ENCODE peak calls at places on chromosomes 13 and 19, in four cellular contexts. I, G, Y and Q are unnamed samples.

GRCh38 chr13:112246731-112247470 is 129.3 kb upstream of the SPACA7 start:
- DNase-seq in Y (no peak), I (no peak), G (no peak), Q (no peak)

GRCh38 chr19:32404213-32404938 is 1.2 kb upstream of the DPY19L3 start:
- DNase-seq in G (peak), Y (no peak), I (no peak), Q (no peak)

GRCh38 chr13:66365101-66365500 is 865.0 kb downstream of the PCDH9 start:
- DNase-seq in Y (no peak), G (no peak), I (no peak), Q (no peak)

GRCh38 chr13:31441804-31442487 is 242.2 kb downstream of the B3GLCT start:
- DNase-seq in G (no peak), Y (no peak), I (no peak), Q (no peak)

GRCh38 chr13:30750036-30750435 is 14.7 kb downstream of the ALOX5AP start:
- DNase-seq in I (no peak), G (no peak), Y (no peak), Q (no peak)

GRCh38 chr13:44758595-44759221 is 182.6 kb upstream of the TSC22D1 start:
- DNase-seq in G (peak), Y (no peak), I (no peak), Q (no peak)

GRCh38 chr13:34414616-34415015 is 527.5 kb upstream of the NBEA start:
- DNase-seq in I (no peak), G (no peak), Y (no peak), Q (no peak)

GRCh38 chr13:73261739-73262216 is 203.0 kb downstream of the KLF5 start:
- DNase-seq in I (no peak), Y (no peak), G (no peak), Q (no peak)

GRCh38 chr13:66665991-66666390 is 564.1 kb downstream of the PCDH9 start:
- DNase-seq in I (no peak), Y (no peak), G (no peak), Q (no peak)

GRCh38 chr13:97191615-97192014 is 30.5 kb upstream of the MBNL2 start:
- DNase-seq in I (no peak), G (no peak), Y (no peak), Q (no peak)

GRCh38 chr13:30713133-30713532 is 22.2 kb upstream of the ALOX5AP start:
- DNase-seq in Y (no peak), I (no peak), G (no peak), Q (no peak)

GRCh38 chr19:23709347-23709746 is 22.3 kb upstream of the ZNF675 start:
- DNase-seq in G (no peak), Y (no peak), I (no peak), Q (no peak)

GRCh38 chr19:18663940-18664530 is 19.4 kb upstream of the CRTC1 start:
- DNase-seq in I (no peak), Y (no peak), G (no peak), Q (no peak)

GRCh38 chr13:114063545-114064515 is 68.6 kb downstream of the RASA3 start:
- DNase-seq in I (peak), G (no peak), Y (no peak), Q (no peak)

GRCh38 chr19:44823373-44823698 is 14.4 kb downstream of the BCAM start:
- DNase-seq in I (no peak), Y (no peak), G (no peak), Q (no peak)

GRCh38 chr19:54310543-54310942 is 2.4 kb downstream of the LILRA5 start:
- DNase-seq in Y (no peak), G (no peak), I (no peak), Q (no peak)

GRCh38 chr13:112350300-112350699 is 25.9 kb upstream of the SPACA7 start:
- DNase-seq in G (no peak), I (no peak), Y (no peak), Q (no peak)

GRCh38 chr13:40982772-40983171 is 36.3 kb downstream of the ELF1 start:
- DNase-seq in Y (no peak), I (peak), G (no peak), Q (no peak)

GRCh38 chr13:106088094-106088493 is 447.4 kb downstream of the EFNB2 start:
- DNase-seq in Y (no peak), G (no peak), I (no peak), Q (no peak)

GRCh38 chr13:65300220-65300619 is 1929.9 kb downstream of the PCDH9 start:
- DNase-seq in G (no peak), Y (no peak), I (no peak), Q (no peak)

GRCh38 chr19:3548594-3548993 is 8.8 kb downstream of the MFSD12 start:
- DNase-seq in I (no peak), Y (no peak), G (no peak), Q (no peak)

GRCh38 chr13:69524459-69525155 is 583.0 kb upstream of the ATXN8OS start:
- DNase-seq in Y (no peak), I (no peak), G (no peak), Q (no peak)

GRCh38 chr19:4439243-4439642 is 18.4 kb downstream of the UBXN6 start:
- DNase-seq in Y (no peak), G (no peak), I (no peak), Q (no peak)

GRCh38 chr19:1873524-1874473 is 10.4 kb upstream of the KLF16 start:
- DNase-seq in I (no peak), G (no peak), Y (no peak), Q (no peak)

GRCh38 chr19:1875646-1876493 is 9.4 kb downstream of the ABHD17A start:
- DNase-seq in Y (peak), I (peak), G (peak), Q (no peak)

GRCh38 chr19:1871630-1872029 is 8.3 kb upstream of the KLF16 start:
- DNase-seq in I (no peak), G (no peak), Y (no peak), Q (no peak)

GRCh38 chr19:1872807-1873523 is 9.6 kb upstream of the KLF16 start:
- DNase-seq in Y (no peak), I (no peak), G (no peak), Q (no peak)

GRCh38 chr19:1874554-1875185 is 10.6 kb downstream of the ABHD17A start:
- DNase-seq in Y (no peak), I (no peak), G (no peak), Q (no peak)
- TF ChIP-seq TCF7L2 in Y (no peak), I (no peak), G (no peak), Q (no peak)

GRCh38 chr13:26555413-26555812 is 2.1 kb upstream of the WASF3 start:
- DNase-seq in Y (no peak), G (no peak), I (no peak), Q (no peak)

GRCh38 chr13:26558074-26558805 is 757 bp downstream of the WASF3 start:
- DNase-seq in G (no peak), Y (no peak), I (no peak), Q (no peak)

GRCh38 chr13:26557393-26558073 is at the start of gene WASF3:
- DNase-seq in G (peak), Y (peak), I (peak), Q (peak)

GRCh38 chr13:26558912-26559485 is 1.5 kb downstream of the WASF3 start:
- DNase-seq in G (peak), I (no peak), Y (no peak), Q (no peak)

GRCh38 chr13:26557051-26557392 is 461 bp upstream of the WASF3 start:
- DNase-seq in G (no peak), Y (peak), I (no peak), Q (peak)
- H3K4me3 ChIP-seq in G (peak), Y (peak), I (no peak), Q (peak)

DNA sequence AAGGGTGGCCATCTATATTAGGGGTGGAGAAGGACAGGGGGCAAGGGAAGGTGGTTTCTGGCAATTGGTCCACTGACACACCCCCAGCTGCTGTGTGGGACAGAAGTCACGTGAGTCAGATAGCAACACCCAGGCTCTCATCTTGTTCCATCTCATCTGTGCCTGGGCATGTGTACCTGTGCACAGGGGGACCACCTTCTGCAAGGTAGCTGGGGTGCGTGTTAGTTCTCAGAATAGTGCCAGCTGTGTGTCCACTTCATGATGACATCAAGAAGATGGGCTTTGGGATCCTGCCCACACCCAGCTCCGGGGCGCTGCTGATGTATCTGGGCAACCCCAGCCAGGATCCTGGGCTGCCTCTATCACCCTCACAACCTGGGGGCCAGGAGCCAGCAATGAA is 38.6 kb downstream of the COL4A2 start:
- DNase-seq in I (no peak), Y (no peak), G (no peak), Q (no peak)
- TF ChIP-seq TCF7L2 in I (no peak), Y (no peak), G (no peak), Q (no peak)

GRCh38 chr19:50003254-50003788 is 21.9 kb downstream of the VRK3 start:
- DNase-seq in G (no peak), Y (no peak), I (no peak), Q (no peak)

GRCh38 chr19:50001775-50002174 is 23.4 kb downstream of the VRK3 start:
- DNase-seq in G (no peak), I (no peak), Y (no peak), Q (no peak)

GRCh38 chr19:50001158-50001557 is 24.0 kb downstream of the VRK3 start:
- DNase-seq in I (no peak), G (no peak), Y (no peak), Q (no peak)

GRCh38 chr19:50003810-50004419 is 21.3 kb downstream of the VRK3 start:
- DNase-seq in Y (peak), I (peak), G (no peak), Q (peak)

DNA sequence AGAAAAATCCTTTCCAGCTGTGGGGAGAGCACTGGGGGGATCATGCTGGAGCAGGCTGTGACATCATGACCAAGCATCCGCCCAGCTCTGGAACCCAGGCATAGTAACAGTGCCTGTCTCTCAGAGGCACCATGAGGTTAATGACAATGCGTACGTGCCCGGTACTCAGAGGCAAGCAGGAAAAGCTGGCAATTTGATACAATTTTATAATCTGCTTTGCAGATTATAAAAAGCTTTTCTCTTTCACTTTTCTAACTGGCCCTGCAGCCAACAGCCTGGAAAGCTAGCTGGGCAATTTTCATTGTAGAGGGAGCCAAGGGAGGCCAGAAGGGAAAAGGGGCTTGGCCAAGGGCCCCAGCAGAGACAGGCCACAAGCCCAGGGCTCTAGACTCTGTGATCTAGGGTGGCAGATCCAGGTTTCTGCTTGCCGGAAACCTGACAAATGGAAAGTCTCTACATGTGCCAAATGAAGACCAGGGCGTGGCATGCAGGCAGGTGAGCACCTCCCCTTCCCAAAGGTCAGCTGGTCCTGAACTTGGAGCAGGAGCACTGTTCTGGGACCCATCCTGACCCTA is 22.7 kb downstream of the VRK3 start:
- DNase-seq in I (no peak), G (no peak), Y (no peak), Q (no peak)
- H3K4me3 ChIP-seq in I (no peak), G (no peak), Y (no peak), Q (no peak)

GRCh38 chr19:6473652-6474051 is 7.9 kb downstream of the DENND1C start:
- DNase-seq in Y (no peak), G (no peak), I (peak), Q (no peak)

GRCh38 chr19:6478815-6479214 is 2.8 kb downstream of the DENND1C start:
- DNase-seq in I (no peak), Y (no peak), G (no peak), Q (no peak)

GRCh38 chr19:6476896-6477431 is 4.6 kb downstream of the DENND1C start:
- DNase-seq in Y (no peak), I (no peak), G (no peak), Q (no peak)

GRCh38 chr19:6475321-6476108 is 6.1 kb downstream of the DENND1C start:
- DNase-seq in G (no peak), Y (no peak), I (no peak), Q (no peak)

DNA sequence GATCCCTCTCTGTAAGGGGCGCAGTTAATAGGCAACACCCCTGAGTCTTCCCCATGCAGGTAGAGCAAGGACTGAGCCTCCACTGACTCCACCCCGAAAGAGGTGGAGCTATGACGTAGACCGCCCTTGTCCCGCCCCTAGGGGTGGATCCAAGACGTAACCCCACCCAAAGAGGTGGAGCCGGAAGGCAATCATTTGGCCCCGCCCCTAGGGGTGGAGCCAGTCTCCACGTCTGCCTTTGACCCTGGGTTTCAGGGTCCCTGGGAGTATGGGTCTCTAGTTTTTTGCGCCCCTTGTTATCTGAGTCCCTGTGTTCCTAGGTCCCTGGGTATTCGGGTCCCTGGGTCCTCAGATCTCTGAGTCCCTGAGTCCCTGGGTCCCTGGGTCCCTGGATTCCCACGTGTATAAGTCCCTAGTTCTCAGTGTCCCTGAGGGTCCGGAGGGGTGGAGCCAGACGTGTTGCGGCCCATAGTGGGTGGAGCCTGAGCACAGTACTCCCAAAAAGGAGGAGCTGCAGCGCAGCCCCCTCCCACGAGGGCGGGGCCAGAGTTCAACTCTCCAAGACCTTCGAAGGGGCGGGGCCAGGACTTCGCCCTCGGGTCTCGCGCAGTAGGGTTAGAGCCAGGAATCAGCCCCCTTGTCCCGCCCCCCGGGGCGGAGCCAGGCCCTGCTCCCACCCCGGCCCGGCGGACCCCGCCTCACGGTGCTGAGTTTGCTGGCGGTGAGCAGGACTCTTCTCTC is 5.3 kb downstream of the DENND1C start:
- DNase-seq in Y (peak), I (peak), G (peak), Q (peak)
- TF ChIP-seq TCF7L2 in Y (no peak), I (no peak), G (no peak), Q (no peak)

GRCh38 chr13:46168341-46168740 is 13.6 kb downstream of the LCP1 start:
- DNase-seq in G (no peak), I (no peak), Y (no peak), Q (no peak)

GRCh38 chr13:46165485-46166220 is 16.3 kb downstream of the LCP1 start:
- DNase-seq in G (no peak), I (no peak), Y (no peak), Q (no peak)

GRCh38 chr13:46164661-46165060 is 17.3 kb downstream of the LCP1 start:
- DNase-seq in G (no peak), Y (no peak), I (no peak), Q (no peak)

GRCh38 chr13:46166947-46167610 is 14.9 kb downstream of the LCP1 start:
- DNase-seq in G (no peak), I (no peak), Y (no peak), Q (no peak)

GRCh38 chr13:46166221-46166584 is 15.8 kb downstream of the LCP1 start:
- DNase-seq in Y (no peak), I (no peak), G (no peak), Q (no peak)
- H3K4me3 ChIP-seq in Y (no peak), I (no peak), G (no peak), Q (no peak)